ENCODE peak calls at places on chromosomes 6 and 20, in seven cellular contexts. One of them, this sample, is unnamed.

GRCh38 chr20:5886788-5887187 is 63.5 kb downstream of the TRMT6 start:
- DNase-seq in lower lobe of right lung: no peak
- DNase-seq in RCC 7860: no peak
- DNase-seq in coronary artery: no peak
- DNase-seq in RPMI7951: peak
- DNase-seq in hippocampal formation: no peak
- DNase-seq in neural crest cell: no peak
- DNase-seq in this sample: no peak

GRCh38 chr6:439681-440167 is 48.2 kb downstream of the IRF4 start:
- DNase-seq in lower lobe of right lung: no peak
- DNase-seq in RCC 7860: no peak
- DNase-seq in coronary artery: no peak
- DNase-seq in RPMI7951: no peak
- DNase-seq in hippocampal formation: no peak
- DNase-seq in neural crest cell: no peak
- DNase-seq in this sample: no peak

GRCh38 chr20:37513764-37514359 is 7.2 kb upstream of the NNAT start:
- DNase-seq in lower lobe of right lung: no peak
- DNase-seq in RCC 7860: no peak
- DNase-seq in coronary artery: no peak
- DNase-seq in RPMI7951: no peak
- DNase-seq in hippocampal formation: no peak
- DNase-seq in neural crest cell: no peak
- DNase-seq in this sample: no peak

GRCh38 chr6:161444464-161444863 is 170.6 kb upstream of the AGPAT4 start:
- DNase-seq in lower lobe of right lung: no peak
- DNase-seq in RCC 7860: no peak
- DNase-seq in coronary artery: no peak
- DNase-seq in RPMI7951: no peak
- DNase-seq in hippocampal formation: peak
- DNase-seq in neural crest cell: peak
- DNase-seq in this sample: no peak

GRCh38 chr6:35776364-35777215 is at the start of gene CLPSL2:
- DNase-seq in lower lobe of right lung: no peak
- DNase-seq in RCC 7860: no peak
- DNase-seq in coronary artery: no peak
- DNase-seq in RPMI7951: peak
- DNase-seq in hippocampal formation: no peak
- DNase-seq in neural crest cell: peak
- DNase-seq in this sample: no peak

GRCh38 chr6:117264487-117265424 is 602 bp upstream of the VGLL2 start:
- DNase-seq in lower lobe of right lung: no peak
- DNase-seq in RCC 7860: no peak
- DNase-seq in coronary artery: no peak
- DNase-seq in RPMI7951: peak
- DNase-seq in hippocampal formation: no peak
- DNase-seq in neural crest cell: no peak
- DNase-seq in this sample: peak

GRCh38 chr6:137715589-137716045 is 151.4 kb upstream of the TNFAIP3 start:
- DNase-seq in lower lobe of right lung: no peak
- DNase-seq in RCC 7860: no peak
- DNase-seq in coronary artery: no peak
- DNase-seq in RPMI7951: peak
- DNase-seq in hippocampal formation: no peak
- DNase-seq in neural crest cell: no peak
- DNase-seq in this sample: no peak

GRCh38 chr6:163327165-163327880 is 87.2 kb upstream of the QKI start:
- DNase-seq in lower lobe of right lung: no peak
- DNase-seq in RCC 7860: no peak
- DNase-seq in coronary artery: no peak
- DNase-seq in RPMI7951: no peak
- DNase-seq in hippocampal formation: no peak
- DNase-seq in neural crest cell: no peak
- DNase-seq in this sample: no peak

GRCh38 chr6:147509900-147510299 is 1.4 kb downstream of the SAMD5 start:
- DNase-seq in lower lobe of right lung: no peak
- DNase-seq in RCC 7860: peak
- DNase-seq in coronary artery: no peak
- DNase-seq in RPMI7951: no peak
- DNase-seq in hippocampal formation: no peak
- DNase-seq in neural crest cell: no peak
- DNase-seq in this sample: no peak

GRCh38 chr6:22575190-22575589 is 5.8 kb downstream of the HDGFL1 start:
- DNase-seq in lower lobe of right lung: no peak
- DNase-seq in RCC 7860: peak
- DNase-seq in coronary artery: no peak
- DNase-seq in RPMI7951: peak
- DNase-seq in hippocampal formation: no peak
- DNase-seq in neural crest cell: no peak
- DNase-seq in this sample: no peak

GRCh38 chr6:40672118-40672517 is 85.0 kb upstream of the LRFN2 start:
- DNase-seq in lower lobe of right lung: no peak
- DNase-seq in RCC 7860: no peak
- DNase-seq in coronary artery: no peak
- DNase-seq in RPMI7951: no peak
- DNase-seq in hippocampal formation: no peak
- DNase-seq in neural crest cell: no peak
- DNase-seq in this sample: no peak

GRCh38 chr6:65182681-65183080 is 524.3 kb downstream of the EYS start:
- DNase-seq in lower lobe of right lung: no peak
- DNase-seq in RCC 7860: peak
- DNase-seq in coronary artery: no peak
- DNase-seq in RPMI7951: no peak
- DNase-seq in hippocampal formation: no peak
- DNase-seq in neural crest cell: no peak
- DNase-seq in this sample: no peak

GRCh38 chr6:163572612-163573011 is 158.1 kb downstream of the QKI start:
- DNase-seq in lower lobe of right lung: no peak
- DNase-seq in RCC 7860: peak
- DNase-seq in coronary artery: no peak
- DNase-seq in RPMI7951: peak
- DNase-seq in hippocampal formation: no peak
- DNase-seq in neural crest cell: no peak
- DNase-seq in this sample: no peak

GRCh38 chr6:43666181-43666920 is 21.2 kb downstream of the MRPS18A start:
- DNase-seq in lower lobe of right lung: no peak
- DNase-seq in RCC 7860: no peak
- DNase-seq in coronary artery: no peak
- DNase-seq in RPMI7951: no peak
- DNase-seq in hippocampal formation: no peak
- DNase-seq in neural crest cell: no peak
- DNase-seq in this sample: no peak

GRCh38 chr6:36075656-36076055 is 48.0 kb downstream of the MAPK14 start:
- DNase-seq in lower lobe of right lung: no peak
- DNase-seq in RCC 7860: no peak
- DNase-seq in coronary artery: no peak
- DNase-seq in RPMI7951: no peak
- DNase-seq in hippocampal formation: no peak
- DNase-seq in neural crest cell: no peak
- DNase-seq in this sample: no peak

GRCh38 chr6:166625356-166625755 is 1.7 kb downstream of the RPS6KA2 start:
- DNase-seq in lower lobe of right lung: no peak
- DNase-seq in RCC 7860: no peak
- DNase-seq in coronary artery: no peak
- DNase-seq in RPMI7951: peak
- DNase-seq in hippocampal formation: no peak
- DNase-seq in neural crest cell: no peak
- DNase-seq in this sample: no peak

GRCh38 chr6:79898076-79898475 is 49.3 kb downstream of the ELOVL4 start:
- DNase-seq in lower lobe of right lung: no peak
- DNase-seq in RCC 7860: no peak
- DNase-seq in coronary artery: no peak
- DNase-seq in RPMI7951: no peak
- DNase-seq in hippocampal formation: no peak
- DNase-seq in neural crest cell: no peak
- DNase-seq in this sample: no peak